ENCODE peak calls at places on chromosomes 12 and 14, in six cellular contexts. B, R, D, A, U and G are unnamed samples.

GRCh38 chr12:108591267-108591980 is 6.5 kb downstream of the TMEM119 start:
- DNase-seq in R (no peak), A (no peak), U (no peak), D (no peak), B (no peak), G (no peak)

GRCh38 chr12:80917651-80918050 is 20.1 kb downstream of the LIN7A start:
- DNase-seq in U (no peak), R (no peak), B (no peak), D (no peak), A (no peak), G (no peak)

GRCh38 chr12:74980510-74980909 is 229.1 kb downstream of the KCNC2 start:
- DNase-seq in R (no peak), D (peak), B (no peak), U (no peak), A (peak), G (no peak)

GRCh38 chr14:68440776-68441175 is 352.1 kb downstream of the ZFP36L1 start:
- DNase-seq in U (no peak), D (peak), R (no peak), A (no peak), B (no peak), G (no peak)

GRCh38 chr12:47316609-47317049 is 236.9 kb upstream of the AMIGO2 start:
- DNase-seq in U (no peak), A (no peak), D (peak), R (no peak), B (peak), G (no peak)

GRCh38 chr14:34714320-34715107 is at the start of gene CFL2:
- DNase-seq in R (peak), U (peak), D (peak), B (peak), A (no peak), G (peak)

GRCh38 chr14:51035611-51036192 is 59.2 kb downstream of the TRIM9 start:
- DNase-seq in D (peak), U (no peak), R (no peak), A (no peak), B (no peak), G (no peak)

GRCh38 chr12:55955344-55955743 is 10.5 kb downstream of the PMEL start:
- DNase-seq in A (no peak), D (no peak), B (no peak), R (no peak), U (no peak), G (no peak)

GRCh38 chr14:38735006-38735405 is 368.0 kb downstream of the SEC23A start:
- DNase-seq in R (no peak), A (no peak), U (no peak), D (no peak), B (no peak), G (no peak)

GRCh38 chr12:121766290-121767039 is 27.0 kb downstream of the RHOF start:
- DNase-seq in A (no peak), D (no peak), U (no peak), B (no peak), R (no peak), G (no peak)

GRCh38 chr12:57173089-57173488 is 25.7 kb upstream of the LRP1-AS start:
- DNase-seq in A (no peak), D (peak), B (peak), R (no peak), U (peak), G (no peak)

GRCh38 chr12:82757059-82757458 is 70.4 kb downstream of the TMTC2 start:
- DNase-seq in B (peak), R (no peak), D (no peak), A (no peak), U (no peak), G (no peak)

GRCh38 chr12:116441292-116441691 is 117.9 kb upstream of the MAP1LC3B2 start:
- DNase-seq in B (no peak), D (no peak), R (no peak), A (no peak), U (no peak), G (no peak)

GRCh38 chr12:56487448-56488040 is 417 bp downstream of the GLS2 start:
- DNase-seq in U (no peak), R (no peak), B (peak), D (no peak), A (no peak), G (no peak)